ENCODE peak calls at places on chromosomes 13 and 19, in four cellular contexts. B is stimulated activated CD8-positive, alpha-beta memory T cell treated with anti-CD3 and anti-CD28 coated beads, Interleukin-7, amount 100 ng/mL, for 1 hour; P is caudate nucleus; G is GM23338. O is an unnamed sample.

GRCh38 chr19:50835103-50835784 is 1.9 kb upstream of the KLK15 start:
- DNase-seq in B (no peak), P (no peak), G (peak; percentile 47), O (no peak)

GRCh38 chr19:46404039-46404883 is 9.1 kb downstream of the CCDC8 start:
- DNase-seq in B (no peak), P (no peak), G (peak; percentile 70), O (no peak)

GRCh38 chr19:12840091-12841079 is 2.1 kb downstream of the MAST1 start:
- DNase-seq in B (no peak), P (no peak), G (peak; percentile 98), O (peak; percentile 76)

GRCh38 chr13:76816394-76816793 is 69.8 kb downstream of the KCTD12 start:
- DNase-seq in B (no peak), P (peak; percentile 2), G (no peak), O (no peak)

GRCh38 chr19:53549354-53549753 is 11.4 kb downstream of the ZNF331 start:
- DNase-seq in B (no peak), P (no peak), G (peak; percentile 47), O (no peak)

GRCh38 chr13:33472446-33472845 is 186.9 kb upstream of the STARD13 start:
- DNase-seq in B (no peak), P (no peak), G (no peak), O (no peak)

GRCh38 chr13:69306766-69307165 is 800.9 kb upstream of the ATXN8OS start:
- DNase-seq in B (no peak), P (no peak), G (peak; percentile 19), O (no peak)

GRCh38 chr19:13012690-13013608 is 17.7 kb downstream of the NFIX start:
- DNase-seq in B (no peak), P (no peak), G (peak; percentile 68), O (peak; percentile 76)

GRCh38 chr13:39982745-39983144 is 327.3 kb downstream of the COG6 start:
- DNase-seq in B (no peak), P (no peak), G (no peak), O (no peak)

GRCh38 chr13:74290324-74290773 is 156.1 kb upstream of the KLF12 start:
- DNase-seq in B (no peak), P (peak; percentile 13), G (peak; percentile 93), O (peak; percentile 7)

GRCh38 chr13:55361141-55361540 is 1779.6 kb upstream of the PRR20A start:
- DNase-seq in B (no peak), P (no peak), G (no peak), O (no peak)

GRCh38 chr19:14563989-14564650 is 7.7 kb downstream of the NDUFB7 start:
- DNase-seq in B (no peak), P (no peak), G (peak; percentile 94), O (peak; percentile 79)

GRCh38 chr13:95388420-95389079 is 87.3 kb upstream of the ABCC4 start:
- DNase-seq in B (no peak), P (no peak), G (no peak), O (no peak)

GRCh38 chr19:47272448-47273312 is 2.0 kb upstream of the INAFM1 start:
- DNase-seq in B (no peak), P (no peak), G (peak; percentile 50), O (peak; percentile 51)

GRCh38 chr19:32091196-32091595 is 254.2 kb upstream of the ZNF507 start:
- DNase-seq in B (no peak), P (no peak), G (no peak), O (no peak)

GRCh38 chr13:37097008-37097579 is 8.4 kb downstream of the CSNK1A1L start:
- DNase-seq in B (no peak), P (no peak), G (no peak), O (no peak)

GRCh38 chr13:100511422-100511821 is 77.2 kb downstream of the GGACT start:
- DNase-seq in B (no peak), P (no peak), G (no peak), O (no peak)

GRCh38 chr13:110815471-110816204 is 99.2 kb downstream of the ANKRD10 start:
- DNase-seq in B (no peak), P (no peak), G (no peak), O (no peak)

GRCh38 chr19:3440082-3440481 is 40.2 kb downstream of the SMIM24 start:
- DNase-seq in B (peak; percentile 12), P (no peak), G (peak; percentile 91), O (peak; percentile 82)

GRCh38 chr13:80012281-80012680 is 328.6 kb downstream of the SPRY2 start:
- DNase-seq in B (no peak), P (no peak), G (no peak), O (no peak)

GRCh38 chr13:28864544-28864943 is 44.4 kb downstream of the MTUS2 start:
- DNase-seq in B (no peak), P (no peak), G (no peak), O (no peak)

GRCh38 chr13:44710576-44710975 is 134.4 kb upstream of the TSC22D1 start:
- DNase-seq in B (no peak), P (no peak), G (no peak), O (peak; percentile 53)

GRCh38 chr19:47658431-47659383 is 49.8 kb downstream of the BICRA start:
- DNase-seq in B (no peak), P (no peak), G (no peak), O (no peak)

GRCh38 chr13:73036566-73036965 is 22.2 kb upstream of the KLF5 start:
- DNase-seq in B (no peak), P (no peak), G (no peak), O (no peak)

GRCh38 chr13:99384468-99384867 is 77.3 kb upstream of the GPR183 start:
- DNase-seq in B (no peak), P (peak; percentile 36), G (no peak), O (no peak)

GRCh38 chr13:43948059-43948458 is 68.4 kb downstream of the LACC1 start:
- DNase-seq in B (no peak), P (no peak), G (no peak), O (no peak)

GRCh38 chr19:52603558-52604207 is 33.6 kb downstream of the ZNF701 start:
- DNase-seq in B (no peak), P (no peak), G (no peak), O (no peak)

GRCh38 chr19:5948697-5949564 is 29.0 kb downstream of the RANBP3 start:
- DNase-seq in B (no peak), P (no peak), G (no peak), O (no peak)

GRCh38 chr13:112911883-112912282 is 57.1 kb upstream of the MCF2L start:
- DNase-seq in B (no peak), P (no peak), G (no peak), O (no peak)

GRCh38 chr13:107331359-107331758 is 763.4 kb upstream of the ARGLU1 start:
- DNase-seq in B (no peak), P (no peak), G (no peak), O (no peak)

GRCh38 chr19:34075661-34076091 is 96.6 kb upstream of the LSM14A start:
- DNase-seq in B (no peak), P (no peak), G (no peak), O (no peak)

GRCh38 chr19:5113633-5114586 is 145.0 kb downstream of the KDM4B start:
- DNase-seq in B (no peak), P (no peak), G (no peak), O (no peak)